ENCODE peak calls at places on chromosomes 7 and 10, in seven cellular contexts. D, I, R, W, V, L and Z are unnamed samples.

GRCh38 chr7:66804001-66804400 is 63.5 kb downstream of the RABGEF1 start:
- DNase-seq in D (no peak), I (no peak), R (no peak), W (no peak), V (no peak), L (no peak), Z (no peak)

GRCh38 chr10:11539191-11539868 is 72.1 kb downstream of the USP6NL start:
- DNase-seq in D (no peak), I (no peak), R (no peak), W (no peak), V (no peak), L (no peak), Z (no peak)

GRCh38 chr10:75469018-75469616 is 37.7 kb downstream of the LRMDA start:
- DNase-seq in D (no peak), I (peak; percentile 37), R (peak; percentile 4), W (no peak), V (peak; percentile 39), L (no peak), Z (no peak)

GRCh38 chr7:2626498-2627117 is 5.2 kb upstream of the TTYH3 start:
- DNase-seq in D (no peak), I (no peak), R (no peak), W (no peak), V (no peak), L (no peak), Z (no peak)

GRCh38 chr10:63977329-63977923 is 456.2 kb downstream of the REEP3 start:
- DNase-seq in D (no peak), I (peak; percentile 54), R (peak; percentile 66), W (no peak), V (no peak), L (peak; percentile 29), Z (no peak)

GRCh38 chr7:142584765-142585164 is 164.5 kb upstream of the PRSS1 start:
- DNase-seq in D (no peak), I (no peak), R (no peak), W (no peak), V (no peak), L (no peak), Z (no peak)

GRCh38 chr10:6667679-6668270 is 87.7 kb upstream of the PRKCQ start:
- DNase-seq in D (no peak), I (peak; percentile 71), R (peak; percentile 53), W (no peak), V (no peak), L (peak; percentile 14), Z (no peak)

GRCh38 chr7:776992-777520 is 50.0 kb upstream of the PRKAR1B start:
- DNase-seq in D (no peak), I (no peak), R (no peak), W (no peak), V (no peak), L (no peak), Z (no peak)

GRCh38 chr10:72242675-72243074 is 26.6 kb upstream of the ASCC1 start:
- DNase-seq in D (no peak), I (peak; percentile 69), R (no peak), W (no peak), V (no peak), L (no peak), Z (no peak)

GRCh38 chr7:95501261-95501816 is 15.6 kb downstream of the ASB4 start:
- DNase-seq in D (no peak), I (peak; percentile 38), R (no peak), W (no peak), V (no peak), L (no peak), Z (no peak)

GRCh38 chr10:118927317-118927716 is 102.2 kb upstream of the NANOS1 start:
- DNase-seq in D (no peak), I (no peak), R (no peak), W (no peak), V (no peak), L (no peak), Z (no peak)

GRCh38 chr7:43516581-43517342 is 66.1 kb upstream of the STK17A start:
- DNase-seq in D (no peak), I (no peak), R (no peak), W (no peak), V (no peak), L (no peak), Z (no peak)

GRCh38 chr7:98317366-98318040 is 36.0 kb downstream of the BRI3 start:
- DNase-seq in D (no peak), I (no peak), R (no peak), W (no peak), V (no peak), L (no peak), Z (no peak)

GRCh38 chr7:131459256-131459655 is 97.2 kb downstream of the PODXL start:
- DNase-seq in D (no peak), I (no peak), R (no peak), W (no peak), V (no peak), L (no peak), Z (no peak)

GRCh38 chr10:46525824-46526681 is 30.4 kb downstream of the GPRIN2 start:
- DNase-seq in D (no peak), I (no peak), R (no peak), W (no peak), V (no peak), L (no peak), Z (no peak)